ENCODE peak calls at places on chromosomes 1 and 21, in five cellular contexts. C is NCI-H1436; X is neuronal stem cell; U is tibial artery; A is activated CD4-positive, alpha-beta T cell treated with anti-CD3 and anti-CD28 coated beads, Interleukin-2, amount 50 U/mL, for 1 hour. L is an unnamed sample.
A peak's percentile ranks its signal among the peaks of the same experiment; 100 is the strongest.

GRCh38 chr21:45596704-45597318 is 46.7 kb upstream of the PCBP3 start:
- DNase-seq in X (peak; percentile 57), U (peak; percentile 74), A (peak; percentile 90), C (peak; percentile 62), L (peak; percentile 86)

GRCh38 chr1:152495066-152495675 is 15.4 kb upstream of the LCE5A start:
- DNase-seq in U (no peak), C (no peak), X (no peak), A (no peak), L (no peak)

GRCh38 chr1:180527270-180527669 is 24.9 kb upstream of the ACBD6 start:
- DNase-seq in A (no peak), U (no peak), C (no peak), X (no peak), L (no peak)

GRCh38 chr1:240888039-240888786 is 276.3 kb upstream of the GREM2 start:
- DNase-seq in C (peak; percentile 58), X (peak; percentile 59), A (no peak), U (no peak), L (peak; percentile 69)

GRCh38 chr1:11516961-11517635 is 38.1 kb downstream of the DISP3 start:
- DNase-seq in X (no peak), U (peak; percentile 53), A (no peak), C (no peak), L (no peak)

GRCh38 chr1:93738075-93738622 is 56.5 kb upstream of the BCAR3 start:
- DNase-seq in U (no peak), X (no peak), A (no peak), C (no peak), L (no peak)

GRCh38 chr1:27525296-27526271 is 35.6 kb upstream of the WASF2 start:
- DNase-seq in U (peak; percentile 93), A (peak; percentile 35), C (peak; percentile 67), X (no peak), L (peak; percentile 66)

GRCh38 chr1:3014443-3015268 is 6.6 kb upstream of the ACTRT2 start:
- DNase-seq in X (no peak), C (no peak), U (peak; percentile 61), A (no peak), L (no peak)

GRCh38 chr1:209692745-209693504 is 11.7 kb upstream of the HSD11B1 start:
- DNase-seq in U (peak; percentile 76), X (peak; percentile 67), C (peak; percentile 89), A (peak; percentile 68), L (peak; percentile 81)

GRCh38 chr1:185309566-185309965 is 7.5 kb downstream of the IVNS1ABP start:
- DNase-seq in X (no peak), C (no peak), A (no peak), U (no peak), L (no peak)

GRCh38 chr1:21596179-21596578 is 73.0 kb downstream of the RAP1GAP start:
- DNase-seq in U (no peak), X (no peak), A (no peak), C (no peak), L (no peak)

GRCh38 chr1:201560328-201561194 is 21.6 kb downstream of the NAV1 start:
- DNase-seq in U (no peak), C (no peak), A (no peak), X (no peak), L (no peak)

GRCh38 chr1:186636786-186637185 is 43.4 kb downstream of the PTGS2 start:
- DNase-seq in X (no peak), U (no peak), A (no peak), C (no peak), L (no peak)

GRCh38 chr1:44030606-44031050 is 634 bp downstream of the SLC6A9 start:
- DNase-seq in U (no peak), A (no peak), C (no peak), X (peak; percentile 73), L (peak; percentile 77)

GRCh38 chr1:97906567-97907228 is 14.1 kb downstream of the DPYD start:
- DNase-seq in C (no peak), U (peak; percentile 67), A (no peak), X (no peak), L (no peak)

GRCh38 chr21:33374080-33374873 is 28.9 kb upstream of the IFNGR2 start:
- DNase-seq in A (peak; percentile 63), U (peak; percentile 49), C (peak; percentile 13), X (no peak), L (peak; percentile 11)

GRCh38 chr1:229272164-229273158 is 1.6 kb downstream of the RAB4A start:
- DNase-seq in C (no peak), X (no peak), U (no peak), A (no peak), L (no peak)

GRCh38 chr1:47941609-47942237 is 55.5 kb downstream of the TRABD2B start:
- DNase-seq in X (no peak), C (no peak), A (no peak), U (no peak), L (no peak)

GRCh38 chr1:125085720-125086591 is 3901.2 kb downstream of the SRGAP2C start:
- DNase-seq in C (no peak), U (no peak), A (no peak), X (no peak), L (no peak)

GRCh38 chr1:61316493-61316892 is 234.1 kb downstream of the NFIA start:
- DNase-seq in A (no peak), X (no peak), C (no peak), U (no peak), L (no peak)

GRCh38 chr1:29096255-29096896 is 27.3 kb downstream of the TMEM200B start:
- DNase-seq in A (no peak), X (no peak), U (no peak), C (peak; percentile 22), L (no peak)

GRCh38 chr1:248359415-248359814 is 2.0 kb upstream of the OR2T4 start:
- DNase-seq in U (no peak), C (no peak), X (no peak), A (no peak), L (no peak)

GRCh38 chr21:28982637-28983036 is 10.0 kb downstream of the LTN1 start:
- DNase-seq in A (no peak), U (no peak), C (no peak), X (no peak), L (no peak)

GRCh38 chr1:235397733-235398132 is 30.5 kb downstream of the TBCE start:
- DNase-seq in A (no peak), X (no peak), C (no peak), U (no peak), L (no peak)

GRCh38 chr1:95002657-95003432 is 69.9 kb downstream of the ALG14 start:
- DNase-seq in A (no peak), U (no peak), C (no peak), X (no peak), L (no peak)

GRCh38 chr1:181587870-181588438 is 104.6 kb downstream of the CACNA1E start:
- DNase-seq in A (no peak), U (no peak), C (no peak), X (no peak), L (no peak)

GRCh38 chr1:115238336-115239147 is 99.5 kb downstream of the NGF start:
- DNase-seq in A (no peak), C (no peak), U (no peak), X (no peak), L (no peak)

GRCh38 chr1:118986291-118986838 is 1.8 kb downstream of the TBX15 start:
- DNase-seq in A (no peak), C (no peak), X (no peak), U (peak; percentile 67), L (no peak)

GRCh38 chr1:19028110-19028509 is 71.6 kb upstream of the IFFO2 start:
- DNase-seq in A (no peak), X (no peak), U (peak; percentile 19), C (peak; percentile 19), L (no peak)

GRCh38 chr1:82464362-82464931 is 663.7 kb downstream of the ADGRL2 start:
- DNase-seq in C (no peak), U (no peak), X (no peak), A (no peak), L (peak; percentile 11)

GRCh38 chr1:68453060-68453665 is 3.4 kb upstream of the RPE65 start:
- DNase-seq in C (no peak), X (no peak), A (no peak), U (no peak), L (no peak)

GRCh38 chr1:44240802-44241671 is 27.8 kb downstream of the DMAP1 start:
- DNase-seq in A (no peak), C (no peak), U (no peak), X (no peak), L (no peak)

GRCh38 chr1:117821782-117822447 is 107.5 kb downstream of the GDAP2 start:
- DNase-seq in A (no peak), U (peak; percentile 68), X (no peak), C (no peak), L (no peak)

GRCh38 chr21:41360072-41360821 is 1.6 kb upstream of the MX2 start:
- DNase-seq in A (no peak), U (peak; percentile 72), X (no peak), C (peak; percentile 12), L (no peak)

GRCh38 chr1:70486676-70487470 is 75.8 kb downstream of the CTH start:
- DNase-seq in X (no peak), A (no peak), U (no peak), C (no peak), L (no peak)

GRCh38 chr1:25869909-25870606 is 5.5 kb downstream of the PAQR7 start:
- DNase-seq in U (peak; percentile 23), A (no peak), C (no peak), X (no peak), L (no peak)

GRCh38 chr1:206684478-206685255 is at the start of gene MAPKAPK2:
- DNase-seq in U (peak; percentile 88), X (peak; percentile 76), C (peak; percentile 74), A (peak; percentile 76), L (peak; percentile 83)

GRCh38 chr21:32392299-32392879 is 423 bp downstream of the URB1 start:
- DNase-seq in U (no peak), X (no peak), C (no peak), A (no peak), L (peak; percentile 44)

GRCh38 chr1:89627596-89627962 is 5.3 kb upstream of the LRRC8C start:
- DNase-seq in C (no peak), X (no peak), U (no peak), A (no peak), L (no peak)

GRCh38 chr1:47985001-47985400 is 12.2 kb downstream of the TRABD2B start:
- DNase-seq in U (no peak), A (no peak), X (no peak), C (no peak), L (no peak)